ENCODE peak calls at places on chromosomes 5 and 9, in seven cellular contexts. One of them, this sample, is unnamed.

GRCh38 chr9:4465910-4466309 is 24.4 kb upstream of the SLC1A1 start:
- DNase-seq in lung: no peak
- DNase-seq in AG20443: no peak
- DNase-seq in NCI-H1092: no peak
- DNase-seq in testis: no peak
- DNase-seq in AG04450: no peak
- DNase-seq in HS-5: no peak
- DNase-seq in this sample: no peak

GRCh38 chr9:137226338-137227056 is 805 bp upstream of the RNF224 start:
- DNase-seq in lung: no peak
- DNase-seq in AG20443: no peak
- DNase-seq in NCI-H1092: no peak
- DNase-seq in testis: no peak
- DNase-seq in AG04450: no peak
- DNase-seq in HS-5: no peak
- DNase-seq in this sample: no peak

GRCh38 chr5:149457393-149457763 is 78.3 kb upstream of the IL17B start:
- DNase-seq in lung: no peak
- DNase-seq in AG20443: no peak
- DNase-seq in NCI-H1092: no peak
- DNase-seq in testis: no peak
- DNase-seq in AG04450: no peak
- DNase-seq in HS-5: no peak
- DNase-seq in this sample: no peak

GRCh38 chr5:160293901-160294561 is 18.3 kb downstream of the CCNJL start:
- DNase-seq in lung: peak
- DNase-seq in AG20443: no peak
- DNase-seq in NCI-H1092: no peak
- DNase-seq in testis: no peak
- DNase-seq in AG04450: no peak
- DNase-seq in HS-5: no peak
- DNase-seq in this sample: no peak

GRCh38 chr9:89350988-89351557 is 32.8 kb downstream of the SECISBP2 start:
- DNase-seq in lung: no peak
- DNase-seq in AG20443: no peak
- DNase-seq in NCI-H1092: no peak
- DNase-seq in testis: no peak
- DNase-seq in AG04450: no peak
- DNase-seq in HS-5: no peak
- DNase-seq in this sample: no peak

GRCh38 chr5:134584662-134585061 is 48.0 kb downstream of the SAR1B start:
- DNase-seq in lung: no peak
- DNase-seq in AG20443: no peak
- DNase-seq in NCI-H1092: no peak
- DNase-seq in testis: no peak
- DNase-seq in AG04450: no peak
- DNase-seq in HS-5: no peak
- DNase-seq in this sample: no peak

GRCh38 chr5:179870403-179870903 is 11.8 kb upstream of the MRNIP start:
- DNase-seq in lung: peak
- DNase-seq in AG20443: peak
- DNase-seq in NCI-H1092: peak
- DNase-seq in testis: peak
- DNase-seq in AG04450: no peak
- DNase-seq in HS-5: no peak
- DNase-seq in this sample: no peak

GRCh38 chr5:126481243-126481642 is 58.0 kb downstream of the GRAMD2B start:
- DNase-seq in lung: no peak
- DNase-seq in AG20443: no peak
- DNase-seq in NCI-H1092: no peak
- DNase-seq in testis: no peak
- DNase-seq in AG04450: peak
- DNase-seq in HS-5: no peak
- DNase-seq in this sample: no peak

GRCh38 chr5:11904270-11904906 is at the start of gene CTNND2:
- DNase-seq in lung: peak
- DNase-seq in AG20443: peak
- DNase-seq in NCI-H1092: no peak
- DNase-seq in testis: peak
- DNase-seq in AG04450: no peak
- DNase-seq in HS-5: no peak
- DNase-seq in this sample: peak

GRCh38 chr9:4594545-4594944 is 67.5 kb upstream of the PLPP6 start:
- DNase-seq in lung: no peak
- DNase-seq in AG20443: no peak
- DNase-seq in NCI-H1092: no peak
- DNase-seq in testis: no peak
- DNase-seq in AG04450: no peak
- DNase-seq in HS-5: no peak
- DNase-seq in this sample: no peak

GRCh38 chr5:159304961-159305595 is 25.2 kb downstream of the IL12B start:
- DNase-seq in lung: no peak
- DNase-seq in AG20443: no peak
- DNase-seq in NCI-H1092: no peak
- DNase-seq in testis: no peak
- DNase-seq in AG04450: no peak
- DNase-seq in HS-5: no peak
- DNase-seq in this sample: no peak

GRCh38 chr5:130400091-130400490 is 495.8 kb downstream of the CHSY3 start:
- DNase-seq in lung: no peak
- DNase-seq in AG20443: peak
- DNase-seq in NCI-H1092: no peak
- DNase-seq in testis: no peak
- DNase-seq in AG04450: no peak
- DNase-seq in HS-5: peak
- DNase-seq in this sample: no peak

GRCh38 chr5:11684607-11685006 is 219.6 kb downstream of the CTNND2 start:
- DNase-seq in lung: no peak
- DNase-seq in AG20443: no peak
- DNase-seq in NCI-H1092: no peak
- DNase-seq in testis: no peak
- DNase-seq in AG04450: no peak
- DNase-seq in HS-5: no peak
- DNase-seq in this sample: no peak

GRCh38 chr9:87862536-87863268 is 20.0 kb upstream of the SPATA31E1 start:
- DNase-seq in lung: no peak
- DNase-seq in AG20443: peak
- DNase-seq in NCI-H1092: no peak
- DNase-seq in testis: no peak
- DNase-seq in AG04450: peak
- DNase-seq in HS-5: peak
- DNase-seq in this sample: no peak

GRCh38 chr9:121995997-121996396 is 97.1 kb downstream of the TTLL11 start:
- DNase-seq in lung: no peak
- DNase-seq in AG20443: no peak
- DNase-seq in NCI-H1092: no peak
- DNase-seq in testis: no peak
- DNase-seq in AG04450: no peak
- DNase-seq in HS-5: no peak
- DNase-seq in this sample: no peak

GRCh38 chr5:172187118-172188032 is 649 bp downstream of the STK10 start:
- DNase-seq in lung: peak
- DNase-seq in AG20443: peak
- DNase-seq in NCI-H1092: no peak
- DNase-seq in testis: peak
- DNase-seq in AG04450: no peak
- DNase-seq in HS-5: peak
- DNase-seq in this sample: peak

GRCh38 chr5:93596676-93597441 is 13.8 kb downstream of the NR2F1 start:
- DNase-seq in lung: no peak
- DNase-seq in AG20443: peak
- DNase-seq in NCI-H1092: no peak
- DNase-seq in testis: no peak
- DNase-seq in AG04450: no peak
- DNase-seq in HS-5: no peak
- DNase-seq in this sample: peak

GRCh38 chr9:93087971-93088655 is 7.9 kb upstream of the CARD19 start:
- DNase-seq in lung: no peak
- DNase-seq in AG20443: no peak
- DNase-seq in NCI-H1092: no peak
- DNase-seq in testis: peak
- DNase-seq in AG04450: no peak
- DNase-seq in HS-5: no peak
- DNase-seq in this sample: no peak

GRCh38 chr9:101536938-101537337 is 3.3 kb downstream of the RNF20 start:
- DNase-seq in lung: no peak
- DNase-seq in AG20443: peak
- DNase-seq in NCI-H1092: no peak
- DNase-seq in testis: no peak
- DNase-seq in AG04450: no peak
- DNase-seq in HS-5: no peak
- DNase-seq in this sample: no peak

GRCh38 chr9:70000481-70000880 is 43.2 kb upstream of the MAMDC2 start:
- DNase-seq in lung: no peak
- DNase-seq in AG20443: no peak
- DNase-seq in NCI-H1092: no peak
- DNase-seq in testis: no peak
- DNase-seq in AG04450: no peak
- DNase-seq in HS-5: no peak
- DNase-seq in this sample: no peak

GRCh38 chr5:175772747-175773533 is 98.4 kb upstream of the CPLX2 start:
- DNase-seq in lung: no peak
- DNase-seq in AG20443: no peak
- DNase-seq in NCI-H1092: no peak
- DNase-seq in testis: no peak
- DNase-seq in AG04450: no peak
- DNase-seq in HS-5: no peak
- DNase-seq in this sample: no peak

GRCh38 chr9:129648092-129648763 is 6.3 kb upstream of the ASB6 start:
- DNase-seq in lung: no peak
- DNase-seq in AG20443: peak
- DNase-seq in NCI-H1092: no peak
- DNase-seq in testis: no peak
- DNase-seq in AG04450: no peak
- DNase-seq in HS-5: no peak
- DNase-seq in this sample: no peak

GRCh38 chr5:154118832-154119442 is 71.6 kb upstream of the GALNT10 start:
- DNase-seq in lung: no peak
- DNase-seq in AG20443: no peak
- DNase-seq in NCI-H1092: no peak
- DNase-seq in testis: no peak
- DNase-seq in AG04450: no peak
- DNase-seq in HS-5: no peak
- DNase-seq in this sample: no peak

GRCh38 chr5:93072831-93073459 is 508.1 kb downstream of the NR2F1-AS1 start:
- DNase-seq in lung: no peak
- DNase-seq in AG20443: no peak
- DNase-seq in NCI-H1092: no peak
- DNase-seq in testis: no peak
- DNase-seq in AG04450: no peak
- DNase-seq in HS-5: peak
- DNase-seq in this sample: no peak

GRCh38 chr5:80141147-80141671 is 106.1 kb downstream of the THBS4 start:
- DNase-seq in lung: peak
- DNase-seq in AG20443: peak
- DNase-seq in NCI-H1092: no peak
- DNase-seq in testis: peak
- DNase-seq in AG04450: no peak
- DNase-seq in HS-5: no peak
- DNase-seq in this sample: peak